ENCODE peak calls at places on chromosomes 11 and 22, in nine cellular contexts. Z is heart right ventricle, E is NT2/D1, X is fibroblast of lung, M is skeletal muscle cell, S is body of pancreas, O is tibial nerve, L is bronchial epithelial cell, B is fibroblast of villous mesenchyme. N is an unnamed sample.

GRCh38 chr11:22343411-22344032 is 5.3 kb downstream of the SLC17A6 start:
- DNase-seq in Z (no peak), E (no peak), X (no peak), M (no peak), S (peak), O (no peak), L (no peak), B (no peak), N (no peak)

GRCh38 chr11:115760528-115760837 is 256.3 kb upstream of the CADM1 start:
- DNase-seq in Z (no peak), E (no peak), X (no peak), M (no peak), S (no peak), O (no peak), L (no peak), B (no peak), N (no peak)

GRCh38 chr11:100918551-100919500 is 210.8 kb downstream of the PGR start:
- DNase-seq in Z (peak), E (peak), X (peak), M (no peak), S (no peak), O (no peak), L (peak), B (peak), N (no peak)

GRCh38 chr11:13238879-13239514 is 38.6 kb upstream of the BMAL1 start:
- DNase-seq in Z (peak), E (no peak), X (peak), M (no peak), S (peak), O (peak), L (peak), B (peak), N (peak)

GRCh38 chr22:48490513-48491411 is 1336.9 kb downstream of the BRD1 start:
- DNase-seq in Z (no peak), E (no peak), X (no peak), M (no peak), S (no peak), O (no peak), L (no peak), B (no peak), N (no peak)

GRCh38 chr22:17302616-17303015 is 66.6 kb upstream of the CECR2 start:
- DNase-seq in Z (no peak), E (no peak), X (no peak), M (no peak), S (no peak), O (no peak), L (no peak), B (no peak), N (no peak)

GRCh38 chr11:95365346-95365745 is 134.3 kb upstream of the SESN3 start:
- DNase-seq in Z (no peak), E (no peak), X (no peak), M (no peak), S (no peak), O (no peak), L (peak), B (no peak), N (no peak)

GRCh38 chr11:99937330-99937729 is 749.8 kb upstream of the ARHGAP42 start:
- DNase-seq in Z (no peak), E (no peak), X (no peak), M (no peak), S (no peak), O (no peak), L (no peak), B (no peak), N (no peak)

GRCh38 chr11:123622576-123622975 is 31.8 kb downstream of the SCN3B start:
- DNase-seq in Z (no peak), E (no peak), X (no peak), M (no peak), S (no peak), O (no peak), L (no peak), B (no peak), N (no peak)

GRCh38 chr22:40449676-40450035 is 79.3 kb downstream of the SGSM3 start:
- DNase-seq in Z (no peak), E (no peak), X (peak), M (no peak), S (no peak), O (no peak), L (peak), B (peak), N (no peak)

GRCh38 chr22:41052661-41053490 is 39.5 kb upstream of the EP300 start:
- DNase-seq in Z (no peak), E (no peak), X (peak), M (peak), S (no peak), O (no peak), L (peak), B (peak), N (no peak)

GRCh38 chr22:24413726-24414385 is 13.5 kb upstream of the ADORA2A start:
- DNase-seq in Z (no peak), E (no peak), X (no peak), M (no peak), S (no peak), O (no peak), L (no peak), B (no peak), N (peak)

GRCh38 chr22:38017272-38017920 is 33.0 kb upstream of the SOX10 start:
- DNase-seq in Z (peak), E (no peak), X (peak), M (no peak), S (peak), O (peak), L (peak), B (peak), N (peak)

GRCh38 chr22:36875741-36876140 is 14.9 kb downstream of the NCF4 start:
- DNase-seq in Z (no peak), E (no peak), X (no peak), M (no peak), S (no peak), O (no peak), L (no peak), B (no peak), N (no peak)

GRCh38 chr11:107682182-107682971 is 29.5 kb downstream of the SLN start:
- DNase-seq in Z (no peak), E (no peak), X (no peak), M (no peak), S (no peak), O (no peak), L (peak), B (no peak), N (no peak)

GRCh38 chr11:19595840-19596751 is 116.5 kb upstream of the NAV2 start:
- DNase-seq in Z (peak), E (no peak), X (peak), M (peak), S (no peak), O (no peak), L (peak), B (peak), N (peak)

GRCh38 chr11:104451193-104451592 is 287.2 kb upstream of the PDGFD start:
- DNase-seq in Z (peak), E (no peak), X (no peak), M (no peak), S (peak), O (no peak), L (no peak), B (no peak), N (no peak)

GRCh38 chr22:33922268-33922667 is 2.0 kb upstream of the LARGE1 start:
- DNase-seq in Z (peak), E (peak), X (peak), M (no peak), S (peak), O (peak), L (no peak), B (no peak), N (peak)

GRCh38 chr22:33925194-33925593 is 4.9 kb upstream of the LARGE1 start:
- DNase-seq in Z (no peak), E (no peak), X (no peak), M (no peak), S (no peak), O (no peak), L (no peak), B (no peak), N (no peak)

GRCh38 chr22:33923033-33923432 is 2.8 kb upstream of the LARGE1 start:
- DNase-seq in Z (no peak), E (no peak), X (peak), M (no peak), S (no peak), O (no peak), L (no peak), B (no peak), N (no peak)

GRCh38 chr22:33921576-33922181 is 1.4 kb upstream of the LARGE1 start:
- DNase-seq in Z (peak), E (peak), X (peak), M (no peak), S (peak), O (peak), L (peak), B (peak), N (peak)

GRCh38 chr22:33923660-33924246 is 3.5 kb upstream of the LARGE1 start:
- DNase-seq in Z (peak), E (peak), X (peak), M (no peak), S (peak), O (peak), L (peak), B (peak), N (no peak)
- H3K4me3 ChIP-seq in Z (no peak), E (no peak), X (no peak), M (no peak), S (no peak), O (no peak), L (no peak), B (no peak), N (peak)

DNA sequence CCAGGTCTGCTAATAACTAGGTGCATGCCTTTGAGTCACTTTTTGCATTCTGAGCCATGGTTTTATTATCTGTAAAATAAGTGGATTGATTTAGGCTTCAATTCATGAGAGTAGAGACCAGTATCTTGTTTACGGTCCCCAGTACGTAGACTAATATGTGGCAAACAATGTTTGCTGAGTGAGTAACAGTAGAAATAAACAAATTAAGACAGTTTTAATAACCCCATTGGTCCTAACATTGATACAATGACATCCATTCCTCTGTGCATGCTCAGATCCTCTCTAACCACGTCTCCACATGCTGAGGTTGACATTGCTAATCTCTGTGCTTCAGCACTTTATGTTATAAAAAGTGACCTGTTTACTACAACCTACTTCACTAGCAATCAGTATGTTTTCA is 983 bp downstream of the CCDC34 start:
- DNase-seq in Z (no peak), E (no peak), X (no peak), M (no peak), S (no peak), O (no peak), L (no peak), B (no peak), N (no peak)
- H3K4me3 ChIP-seq in Z (peak), E (peak), X (peak), M (peak), S (no peak), O (no peak), L (no peak), B (peak), N (no peak)

GRCh38 chr11:118341749-118342489 is 586 bp downstream of the CD3D start:
- DNase-seq in Z (no peak), E (no peak), X (no peak), M (no peak), S (no peak), O (no peak), L (peak), B (no peak), N (no peak)

GRCh38 chr11:118343248-118343647 is 743 bp upstream of the CD3D start:
- DNase-seq in Z (no peak), E (no peak), X (no peak), M (no peak), S (no peak), O (no peak), L (no peak), B (no peak), N (no peak)

GRCh38 chr11:118342503-118343161 is at the start of gene CD3D:
- DNase-seq in Z (no peak), E (no peak), X (no peak), M (no peak), S (no peak), O (no peak), L (no peak), B (no peak), N (no peak)

GRCh38 chr11:118340437-118340836 is 2.1 kb downstream of the CD3D start:
- DNase-seq in Z (no peak), E (no peak), X (no peak), M (no peak), S (no peak), O (no peak), L (no peak), B (no peak), N (no peak)

GRCh38 chr11:118343981-118344521 is at the start of gene CD3G:
- DNase-seq in Z (no peak), E (no peak), X (no peak), M (no peak), S (no peak), O (no peak), L (no peak), B (no peak), N (no peak)
- H3K4me3 ChIP-seq in Z (no peak), E (no peak), X (no peak), M (no peak), S (no peak), O (no peak), L (no peak), B (no peak), N (no peak)

GRCh38 chr11:86473991-86474833 is 99.5 kb downstream of the CCDC81 start:
- DNase-seq in Z (peak), E (no peak), X (peak), M (no peak), S (peak), O (no peak), L (peak), B (no peak), N (peak)

GRCh38 chr11:86475027-86475426 is 100.3 kb downstream of the CCDC81 start:
- DNase-seq in Z (no peak), E (no peak), X (no peak), M (no peak), S (no peak), O (no peak), L (no peak), B (no peak), N (no peak)

GRCh38 chr11:86476109-86476861 is 101.6 kb downstream of the CCDC81 start:
- DNase-seq in Z (peak), E (no peak), X (no peak), M (no peak), S (no peak), O (no peak), L (no peak), B (peak), N (no peak)

GRCh38 chr11:86478348-86478747 is 103.7 kb downstream of the CCDC81 start:
- DNase-seq in Z (no peak), E (no peak), X (no peak), M (no peak), S (no peak), O (no peak), L (no peak), B (no peak), N (no peak)

DNA sequence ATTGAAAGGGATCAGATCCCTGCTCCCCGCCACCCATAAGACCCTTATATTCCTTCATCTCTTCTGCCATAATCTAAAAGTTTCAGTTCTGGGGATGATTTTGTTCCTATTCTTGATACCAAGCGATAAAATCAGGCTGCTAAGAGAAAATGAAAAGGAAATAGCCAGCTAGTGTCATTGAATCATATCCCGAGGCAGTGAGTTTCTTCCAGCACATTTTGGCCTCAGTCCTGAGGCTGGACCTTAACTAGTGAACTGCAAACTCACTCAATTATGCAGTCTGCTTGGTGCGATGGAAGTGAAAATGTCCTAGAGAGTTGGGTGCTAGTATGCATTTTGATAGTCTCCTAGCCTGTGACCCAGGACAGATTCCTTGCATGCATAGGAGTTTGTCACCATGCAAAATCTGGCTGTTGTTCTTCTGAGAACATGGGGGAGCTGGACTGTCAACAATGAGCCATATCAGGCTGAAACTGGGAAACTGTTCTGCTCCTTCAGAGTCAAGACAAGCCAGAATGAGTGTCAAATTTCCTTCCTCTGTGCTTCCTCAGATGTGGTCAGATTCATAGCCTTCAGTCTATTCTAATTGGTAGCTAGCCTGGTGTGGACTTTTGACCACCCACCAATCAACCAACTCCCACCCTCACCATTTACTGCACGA is 102.9 kb downstream of the CCDC81 start:
- DNase-seq in Z (no peak), E (no peak), X (peak), M (no peak), S (no peak), O (no peak), L (no peak), B (peak), N (no peak)
- H3K4me3 ChIP-seq in Z (no peak), E (no peak), X (no peak), M (no peak), S (no peak), O (no peak), L (no peak), B (no peak), N (no peak)

GRCh38 chr22:26952654-26953379 is 295.4 kb downstream of the MIAT start:
- DNase-seq in Z (no peak), E (no peak), X (no peak), M (no peak), S (no peak), O (no peak), L (no peak), B (no peak), N (no peak)
- H3K4me3 ChIP-seq in Z (no peak), E (peak), X (no peak), M (no peak), S (no peak), O (no peak), L (no peak), B (no peak), N (no peak)

DNA sequence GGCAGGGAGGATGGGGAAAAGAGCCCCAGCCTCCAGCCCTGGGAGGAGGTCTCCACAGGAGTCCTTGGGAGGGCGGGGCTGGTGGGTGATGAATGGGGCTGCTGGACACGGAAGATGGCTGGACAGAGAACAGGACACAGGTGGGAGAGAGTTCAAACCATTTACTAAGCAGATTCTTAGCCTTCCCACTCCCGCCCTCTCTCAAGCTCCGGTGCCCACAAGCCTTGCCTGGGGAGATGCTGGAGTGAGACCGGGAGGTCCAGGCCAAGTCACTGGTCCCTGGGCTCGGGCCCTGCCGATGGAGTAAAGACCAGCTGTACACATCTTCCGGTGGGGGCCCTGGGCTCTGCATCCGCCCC is 1.4 kb downstream of the CLDN5 start:
- DNase-seq in Z (no peak), E (no peak), X (no peak), M (no peak), S (no peak), O (no peak), L (no peak), B (no peak), N (no peak)
- H3K4me3 ChIP-seq in Z (peak), E (peak), X (no peak), M (peak), S (no peak), O (peak), L (no peak), B (peak), N (peak)

GRCh38 chr11:26837154-26837553 is 115.3 kb upstream of the SLC5A12 start:
- DNase-seq in Z (no peak), E (no peak), X (no peak), M (no peak), S (no peak), O (no peak), L (no peak), B (no peak), N (no peak)
- H3K4me3 ChIP-seq in Z (no peak), E (no peak), X (no peak), M (no peak), S (no peak), O (no peak), L (no peak), B (no peak), N (no peak)

DNA sequence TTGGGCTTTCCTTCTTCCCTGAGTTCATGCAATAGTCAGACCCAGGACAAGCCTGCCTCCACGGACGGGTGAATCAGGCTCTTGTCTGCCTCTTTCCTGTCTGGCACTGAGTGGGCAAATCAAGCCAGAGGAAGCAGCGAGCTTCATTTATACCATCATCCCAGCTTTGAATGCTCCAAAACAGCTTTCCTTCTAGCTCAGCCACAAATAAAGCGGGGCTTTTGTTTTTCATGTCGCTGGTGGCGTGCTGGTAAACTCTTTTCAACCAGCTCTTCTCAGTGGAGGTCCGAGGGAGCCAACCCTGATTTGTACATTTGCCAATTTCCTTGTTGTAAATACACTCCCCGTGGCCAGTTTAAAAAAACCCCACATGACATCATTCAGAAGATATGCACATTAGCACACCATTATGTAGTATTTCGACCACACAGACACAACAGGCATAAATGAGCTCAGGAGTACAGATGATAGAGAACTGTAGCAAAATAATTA is 8.6 kb downstream of the C11orf91 start:
- DNase-seq in Z (peak), E (no peak), X (peak), M (peak), S (peak), O (peak), L (peak), B (peak), N (peak)
- H3K4me3 ChIP-seq in Z (peak), E (no peak), X (no peak), M (peak), S (no peak), O (no peak), L (no peak), B (peak), N (peak)